ENCODE peak calls at places on chromosomes 11 and 22, in four cellular contexts. One of them, this sample, is unnamed.

GRCh38 chr11:127926721-127927120 is 660.6 kb downstream of the ETS1 start:
- DNase-seq in PC-3: no peak
- DNase-seq in foreskin fibroblast: no peak
- DNase-seq in epithelial cell of esophagus: no peak
- DNase-seq in this sample: no peak

GRCh38 chr11:67282155-67282875 is 6.8 kb upstream of the ANKRD13D start:
- DNase-seq in PC-3: no peak
- DNase-seq in foreskin fibroblast: no peak
- DNase-seq in epithelial cell of esophagus: no peak
- DNase-seq in this sample: no peak

GRCh38 chr22:19970479-19971275 is 29.1 kb upstream of the TXNRD2 start:
- DNase-seq in PC-3: peak; percentile 55
- DNase-seq in foreskin fibroblast: peak; percentile 78
- DNase-seq in epithelial cell of esophagus: peak; percentile 59
- DNase-seq in this sample: no peak

GRCh38 chr11:86592659-86593451 is 79.6 kb downstream of the ME3 start:
- DNase-seq in PC-3: peak; percentile 96
- DNase-seq in foreskin fibroblast: peak; percentile 97
- DNase-seq in epithelial cell of esophagus: peak; percentile 95
- DNase-seq in this sample: no peak

GRCh38 chr11:1084561-1085439 is 10.1 kb downstream of the MUC2 start:
- DNase-seq in PC-3: no peak
- DNase-seq in foreskin fibroblast: no peak
- DNase-seq in epithelial cell of esophagus: no peak
- DNase-seq in this sample: no peak

GRCh38 chr11:22780914-22781593 is 48.5 kb downstream of the SVIP start:
- DNase-seq in PC-3: no peak
- DNase-seq in foreskin fibroblast: no peak
- DNase-seq in epithelial cell of esophagus: no peak
- DNase-seq in this sample: no peak

GRCh38 chr11:105862736-105863367 is 159.2 kb downstream of the MSANTD4 start:
- DNase-seq in PC-3: peak; percentile 83
- DNase-seq in foreskin fibroblast: peak; percentile 77
- DNase-seq in epithelial cell of esophagus: peak; percentile 64
- DNase-seq in this sample: peak; percentile 10

GRCh38 chr11:109424893-109425292 is 2.9 kb downstream of the C11orf87 start:
- DNase-seq in PC-3: peak; percentile 59
- DNase-seq in foreskin fibroblast: no peak
- DNase-seq in epithelial cell of esophagus: peak; percentile 59
- DNase-seq in this sample: no peak

GRCh38 chr11:106161775-106162174 is 84.3 kb downstream of the AASDHPPT start:
- DNase-seq in PC-3: no peak
- DNase-seq in foreskin fibroblast: no peak
- DNase-seq in epithelial cell of esophagus: peak; percentile 69
- DNase-seq in this sample: no peak

GRCh38 chr11:46918087-46918751 is at the start of gene LRP4:
- DNase-seq in PC-3: no peak
- DNase-seq in foreskin fibroblast: peak; percentile 63
- DNase-seq in epithelial cell of esophagus: peak; percentile 31
- DNase-seq in this sample: no peak

GRCh38 chr11:32489464-32489863 is 54.1 kb upstream of the WT1 start:
- DNase-seq in PC-3: no peak
- DNase-seq in foreskin fibroblast: no peak
- DNase-seq in epithelial cell of esophagus: no peak
- DNase-seq in this sample: no peak

GRCh38 chr22:31241200-31241599 is 29.1 kb downstream of the LIMK2 start:
- DNase-seq in PC-3: no peak
- DNase-seq in foreskin fibroblast: peak; percentile 19
- DNase-seq in epithelial cell of esophagus: no peak
- DNase-seq in this sample: no peak

GRCh38 chr11:61187505-61188130 is 15.7 kb upstream of the PGA3 start:
- DNase-seq in PC-3: peak; percentile 91
- DNase-seq in foreskin fibroblast: peak; percentile 87
- DNase-seq in epithelial cell of esophagus: peak; percentile 76
- DNase-seq in this sample: peak; percentile 46

GRCh38 chr11:76564400-76564799 is 106.1 kb downstream of the LRRC32 start:
- DNase-seq in PC-3: no peak
- DNase-seq in foreskin fibroblast: peak; percentile 41
- DNase-seq in epithelial cell of esophagus: no peak
- DNase-seq in this sample: no peak
- TF ChIP-seq CTCF in PC-3: no peak
- TF ChIP-seq CTCF in foreskin fibroblast: no peak
- TF ChIP-seq CTCF in epithelial cell of esophagus: peak; percentile 23
- TF ChIP-seq CTCF in this sample: no peak

GRCh38 chr11:117816846-117817212 is 7.7 kb downstream of the FXYD2 start:
- DNase-seq in PC-3: no peak
- DNase-seq in foreskin fibroblast: no peak
- DNase-seq in epithelial cell of esophagus: no peak
- DNase-seq in this sample: no peak

GRCh38 chr11:117817213-117818035 is 7.1 kb downstream of the FXYD2 start:
- DNase-seq in PC-3: peak; percentile 89
- DNase-seq in foreskin fibroblast: peak; percentile 89
- DNase-seq in epithelial cell of esophagus: peak; percentile 65
- DNase-seq in this sample: peak; percentile 40

GRCh38 chr11:117820071-117820470 is 4.5 kb downstream of the FXYD2 start:
- DNase-seq in PC-3: no peak
- DNase-seq in foreskin fibroblast: no peak
- DNase-seq in epithelial cell of esophagus: no peak
- DNase-seq in this sample: no peak

GRCh38 chr11:117819096-117820040 is 5.2 kb downstream of the FXYD2 start:
- DNase-seq in PC-3: peak; percentile 86
- DNase-seq in foreskin fibroblast: peak; percentile 75
- DNase-seq in epithelial cell of esophagus: peak; percentile 74
- DNase-seq in this sample: no peak

GRCh38 chr11:117818036-117818858 is 6.3 kb downstream of the FXYD2 start:
- DNase-seq in PC-3: peak; percentile 48
- DNase-seq in foreskin fibroblast: no peak
- DNase-seq in epithelial cell of esophagus: peak; percentile 77
- DNase-seq in this sample: no peak
- TF ChIP-seq CTCF in PC-3: peak; percentile 22
- TF ChIP-seq CTCF in foreskin fibroblast: no peak
- TF ChIP-seq CTCF in epithelial cell of esophagus: no peak
- TF ChIP-seq CTCF in this sample: no peak

GRCh38 chr11:12981879-12982531 is 27.1 kb upstream of the RASSF10 start:
- DNase-seq in PC-3: no peak
- DNase-seq in foreskin fibroblast: peak; percentile 57
- DNase-seq in epithelial cell of esophagus: peak; percentile 79
- DNase-seq in this sample: no peak
- TF ChIP-seq CTCF in PC-3: no peak
- TF ChIP-seq CTCF in foreskin fibroblast: no peak
- TF ChIP-seq CTCF in epithelial cell of esophagus: peak; percentile 45
- TF ChIP-seq CTCF in this sample: no peak

DNA sequence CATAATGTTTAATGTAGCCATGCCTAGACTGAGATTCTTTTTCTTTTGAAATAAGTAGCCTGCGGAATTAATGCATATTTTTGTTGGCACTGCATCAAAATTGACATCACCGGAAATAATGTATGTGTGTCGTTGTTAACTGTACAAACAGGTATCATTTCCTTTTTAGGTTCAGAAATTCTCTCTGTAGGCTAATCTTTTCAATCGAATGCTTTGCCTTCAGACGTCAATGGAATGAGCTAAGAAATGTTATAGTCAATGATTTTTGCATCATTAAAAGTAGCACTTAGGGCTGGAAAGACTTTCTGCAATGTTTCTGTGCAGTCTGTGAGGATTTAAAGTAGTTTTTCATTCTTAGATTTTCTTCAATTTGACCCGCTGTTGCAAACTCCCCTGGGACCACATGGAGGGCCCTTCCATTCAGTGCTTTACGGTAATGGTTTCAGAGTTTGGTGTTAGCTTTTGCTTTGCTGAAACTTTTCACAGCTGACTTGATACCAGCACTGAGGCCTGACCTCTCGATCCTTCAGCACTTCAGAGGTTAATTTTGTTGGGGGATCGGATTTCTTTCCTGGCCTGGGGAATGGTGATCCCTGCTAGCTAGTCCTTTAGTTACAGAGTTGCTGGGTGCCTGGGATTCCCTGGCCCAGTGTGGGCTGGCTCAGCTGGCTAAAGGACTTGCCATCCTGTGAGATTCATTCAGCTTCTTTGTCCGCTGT is 137.8 kb downstream of the DBX1 start:
- DNase-seq in PC-3: peak; percentile 68
- DNase-seq in foreskin fibroblast: no peak
- DNase-seq in epithelial cell of esophagus: peak; percentile 83
- DNase-seq in this sample: no peak
- TF ChIP-seq CTCF in PC-3: no peak
- TF ChIP-seq CTCF in foreskin fibroblast: no peak
- TF ChIP-seq CTCF in epithelial cell of esophagus: no peak
- TF ChIP-seq CTCF in this sample: no peak

This sample was measured in AG09319.